ENCODE peak calls at places on chromosomes 6 and 20, in ten cellular contexts. E is NAMALWA; W is GM19239; A is CD4-positive, alpha-beta T cell; T is stimulated activated CD8-positive, alpha-beta memory T cell treated with anti-CD3 and anti-CD28 coated beads, Interleukin-7, amount 100 ng/mL, for 4 hours; V is T-helper 1 cell; X is H7; I is NCI-H2081 treated with DMSO at 0.1 percent for 48 hours; L is RCC 7860; H is Calu3. U is an unnamed sample.

GRCh38 chr20:17936306-17936790 is 32.2 kb downstream of the SNX5 start:
- DNase-seq in E (no peak), W (no peak), A (no peak), T (no peak), V (no peak), X (no peak), I (no peak), L (no peak), H (no peak), U (no peak)

GRCh38 chr20:51830538-51830937 is 28.2 kb upstream of the SALL4 start:
- DNase-seq in E (no peak), W (no peak), A (no peak), T (no peak), V (no peak), X (no peak), I (no peak), L (no peak), H (no peak), U (no peak)

GRCh38 chr6:35181933-35182612 is 31.7 kb upstream of the SCUBE3 start:
- DNase-seq in E (no peak), W (no peak), A (no peak), T (no peak), V (no peak), X (peak; percentile 86), I (no peak), L (peak; percentile 74), H (peak; percentile 85), U (peak; percentile 53)

GRCh38 chr6:7073810-7074525 is 33.8 kb upstream of the RREB1 start:
- DNase-seq in E (no peak), W (peak; percentile 80), A (peak; percentile 36), T (peak; percentile 39), V (peak; percentile 43), X (no peak), I (no peak), L (no peak), H (no peak), U (no peak)

GRCh38 chr6:79762370-79762769 is 131.2 kb downstream of the SH3BGRL2 start:
- DNase-seq in E (no peak), W (no peak), A (no peak), T (no peak), V (no peak), X (peak; percentile 54), I (no peak), L (no peak), H (peak; percentile 13), U (peak; percentile 48)

GRCh38 chr6:46989384-46989783 is 52.7 kb downstream of the ADGRF1 start:
- DNase-seq in E (no peak), W (no peak), A (no peak), T (no peak), V (no peak), X (no peak), I (no peak), L (no peak), H (no peak), U (no peak)

GRCh38 chr6:31657406-31658157 is 1.9 kb downstream of the APOM start:
- DNase-seq in E (peak; percentile 43), W (no peak), A (no peak), T (no peak), V (no peak), X (no peak), I (no peak), L (no peak), H (no peak), U (no peak)

GRCh38 chr6:125375841-125376240 is 74.1 kb upstream of the HDDC2 start:
- DNase-seq in E (no peak), W (no peak), A (no peak), T (no peak), V (no peak), X (no peak), I (no peak), L (no peak), H (no peak), U (no peak)

GRCh38 chr6:110017946-110018345 is 39.8 kb downstream of the GPR6 start:
- DNase-seq in E (no peak), W (no peak), A (no peak), T (no peak), V (no peak), X (no peak), I (no peak), L (no peak), H (no peak), U (no peak)

GRCh38 chr6:26224940-26225847 is 138.0 kb downstream of the HFE start:
- DNase-seq in E (no peak), W (no peak), A (no peak), T (no peak), V (no peak), X (peak; percentile 77), I (no peak), L (no peak), H (no peak), U (no peak)

GRCh38 chr20:5031206-5031557 is 29.9 kb upstream of the SLC23A2 start:
- DNase-seq in E (no peak), W (no peak), A (no peak), T (no peak), V (no peak), X (no peak), I (no peak), L (no peak), H (no peak), U (no peak)

GRCh38 chr20:59123677-59124060 is 40.0 kb upstream of the ZNF831 start:
- DNase-seq in E (peak; percentile 38), W (no peak), A (no peak), T (no peak), V (no peak), X (no peak), I (no peak), L (no peak), H (no peak), U (no peak)

GRCh38 chr6:163383912-163384311 is 30.6 kb upstream of the QKI start:
- DNase-seq in E (no peak), W (no peak), A (no peak), T (no peak), V (no peak), X (no peak), I (no peak), L (no peak), H (no peak), U (no peak)

GRCh38 chr6:163395786-163396185 is 18.7 kb upstream of the QKI start:
- DNase-seq in E (no peak), W (no peak), A (no peak), T (no peak), V (no peak), X (no peak), I (no peak), L (no peak), H (no peak), U (no peak)

GRCh38 chr6:105331927-105332326 is 71.0 kb downstream of the PREP start:
- DNase-seq in E (no peak), W (no peak), A (no peak), T (no peak), V (no peak), X (no peak), I (no peak), L (no peak), H (no peak), U (no peak)

GRCh38 chr6:161379828-161380598 is 106.2 kb upstream of the AGPAT4 start:
- DNase-seq in E (no peak), W (no peak), A (no peak), T (no peak), V (no peak), X (no peak), I (no peak), L (no peak), H (no peak), U (no peak)

GRCh38 chr6:144528605-144529425 is 243.7 kb downstream of the UTRN start:
- DNase-seq in E (no peak), W (no peak), A (no peak), T (no peak), V (no peak), X (no peak), I (no peak), L (peak; percentile 64), H (no peak), U (no peak)

GRCh38 chr6:75528423-75528822 is 34.8 kb upstream of the FILIP1 start:
- DNase-seq in E (no peak), W (no peak), A (no peak), T (no peak), V (no peak), X (no peak), I (no peak), L (no peak), H (no peak), U (no peak)

U was measured in RKO.